ENCODE peak calls at places on chromosomes 2 and 18, in five cellular contexts. C is hippocampal formation, V is NCI-H2081 treated with DMSO at 0.1 percent for 48 hours, S is GM23248, E is AG09319. P is an unnamed sample.
A peak's percentile ranks its signal among the peaks of the same experiment; 100 is the strongest.

GRCh38 chr2:242063364-242064249 is 194.1 kb downstream of the RTP5 start:
- DNase-seq in E (no peak), C (no peak), S (no peak), V (no peak), P (no peak)

GRCh38 chr2:55452879-55453278 is 33.2 kb upstream of the CCDC88A start:
- DNase-seq in S (no peak), E (no peak), C (no peak), V (no peak), P (no peak)

GRCh38 chr2:58204195-58204959 is 36.7 kb downstream of the FANCL start:
- DNase-seq in E (no peak), S (no peak), C (no peak), V (no peak), P (no peak)

GRCh38 chr18:75489493-75490190 is 62.1 kb upstream of the SMIM21 start:
- DNase-seq in C (no peak), V (no peak), S (peak; percentile 96), E (peak; percentile 72), P (no peak)

GRCh38 chr2:55092439-55092838 is 42.2 kb upstream of the RTN4 start:
- DNase-seq in S (no peak), E (no peak), C (no peak), V (no peak), P (no peak)

GRCh38 chr2:238462782-238463396 is 36.2 kb downstream of the ASB1 start:
- DNase-seq in C (no peak), E (no peak), S (peak; percentile 65), V (peak; percentile 12), P (peak; percentile 63)

GRCh38 chr18:13159579-13159978 is 59.0 kb upstream of the LDLRAD4 start:
- DNase-seq in V (peak; percentile 14), C (peak; percentile 58), S (peak; percentile 70), E (no peak), P (peak; percentile 74)

GRCh38 chr18:61107107-61107506 is 226.1 kb upstream of the CDH20 start:
- DNase-seq in E (no peak), C (no peak), V (no peak), S (no peak), P (no peak)

GRCh38 chr2:239375278-239376061 is 25.4 kb downstream of the HDAC4 start:
- DNase-seq in C (no peak), S (no peak), E (no peak), V (no peak), P (no peak)

GRCh38 chr2:237863659-237864029 is 4.2 kb downstream of the RAMP1 start:
- DNase-seq in E (no peak), V (no peak), C (no peak), S (no peak), P (no peak)

GRCh38 chr18:63553117-63553516 is 10.9 kb downstream of the SERPINB12 start:
- DNase-seq in S (peak; percentile 95), V (no peak), E (peak; percentile 12), C (no peak), P (peak; percentile 25)

GRCh38 chr2:233584210-233584609 is 17.6 kb upstream of the USP40 start:
- DNase-seq in E (no peak), C (no peak), S (no peak), V (no peak), P (no peak)

GRCh38 chr18:53909668-53910067 is 314.8 kb downstream of the MBD2 start:
- DNase-seq in E (peak; percentile 10), V (no peak), S (peak; percentile 48), C (no peak), P (peak; percentile 41)

GRCh38 chr2:212226114-212226513 is 312.5 kb downstream of the ERBB4 start:
- DNase-seq in C (no peak), V (no peak), S (no peak), E (no peak), P (no peak)

GRCh38 chr2:60852282-60852860 is 29.0 kb upstream of the REL start:
- DNase-seq in C (no peak), V (no peak), S (no peak), E (no peak), P (no peak)

GRCh38 chr2:176234966-176235365 is 34.3 kb upstream of the MTX2 start:
- DNase-seq in S (no peak), C (no peak), V (no peak), E (no peak), P (no peak)

GRCh38 chr2:192246297-192246696 is 51.6 kb upstream of the TMEFF2 start:
- DNase-seq in E (no peak), S (no peak), V (no peak), C (no peak), P (no peak)

GRCh38 chr2:240452471-240453256 is 17.2 kb downstream of the GPC1 start:
- DNase-seq in E (peak; percentile 14), V (no peak), C (peak; percentile 44), S (peak; percentile 61), P (no peak)

GRCh38 chr2:200735061-200735460 is 76.6 kb upstream of the BZW1 start:
- DNase-seq in V (no peak), S (peak; percentile 38), E (no peak), C (peak; percentile 45), P (no peak)

GRCh38 chr2:215828528-215829184 is 184.7 kb downstream of the MREG start:
- DNase-seq in C (no peak), E (no peak), S (peak; percentile 74), V (no peak), P (peak; percentile 64)

GRCh38 chr2:66604911-66605310 is 170.0 kb downstream of the MEIS1 start:
- DNase-seq in C (no peak), V (no peak), S (no peak), E (no peak), P (no peak)

GRCh38 chr18:61333746-61334490 is 688 bp downstream of the CDH20 start:
- DNase-seq in V (no peak), E (no peak), C (peak; percentile 37), S (peak; percentile 44), P (no peak)

GRCh38 chr2:236579746-236580315 is 10.2 kb downstream of the ACKR3 start:
- DNase-seq in E (no peak), C (no peak), V (no peak), S (no peak), P (no peak)

GRCh38 chr18:33844232-33844631 is 266.2 kb downstream of the ASXL3 start:
- DNase-seq in C (no peak), S (no peak), E (no peak), V (no peak), P (no peak)

GRCh38 chr2:149160701-149161217 is 122.3 kb downstream of the LYPD6B start:
- DNase-seq in V (no peak), E (no peak), C (no peak), S (no peak), P (peak; percentile 85)

GRCh38 chr2:192011196-192011595 is 164.3 kb upstream of the CAVIN2 start:
- DNase-seq in S (no peak), C (no peak), V (no peak), E (no peak), P (no peak)

GRCh38 chr2:178962152-178962551 is 87.8 kb downstream of the CCDC141 start:
- DNase-seq in C (no peak), E (no peak), V (no peak), S (no peak), P (no peak)

GRCh38 chr2:206482123-206482522 is 38.8 kb downstream of the ADAM23 start:
- DNase-seq in C (no peak), S (peak; percentile 9), V (no peak), E (no peak), P (no peak)

GRCh38 chr2:236340251-236340650 is 76.0 kb upstream of the ASB18 start:
- DNase-seq in S (no peak), C (no peak), V (no peak), E (no peak), P (no peak)

GRCh38 chr18:36066001-36066400 is 1.4 kb downstream of the RPRD1A start:
- DNase-seq in E (no peak), V (no peak), C (no peak), S (peak; percentile 57), P (no peak)

GRCh38 chr18:35131387-35132283 is 90.4 kb downstream of the MAPRE2 start:
- DNase-seq in S (no peak), E (no peak), C (peak; percentile 80), V (no peak), P (no peak)

P was measured in OCI-LY7.